ENCODE peak calls at places on chromosomes 6 and 20, in four cellular contexts. Q is ELR, E is uterus, R is hepatocyte. L is an unnamed sample.

GRCh38 chr6:36370638-36371037 is 16.8 kb downstream of the ETV7 start:
- DNase-seq in E (no peak), Q (no peak), R (no peak), L (no peak)

GRCh38 chr6:28947831-28948270 is 24.1 kb upstream of the TRIM27 start:
- DNase-seq in Q (peak; percentile 86), R (peak; percentile 77), E (no peak), L (peak; percentile 49)

GRCh38 chr20:15245896-15246295 is 908.5 kb upstream of the FLRT3 start:
- DNase-seq in E (no peak), Q (no peak), R (no peak), L (no peak)

GRCh38 chr6:10421508-10422281 is 6.8 kb upstream of the TFAP2A start:
- DNase-seq in Q (no peak), E (no peak), R (no peak), L (no peak)

GRCh38 chr20:13255356-13255755 is 34.3 kb downstream of the ISM1 start:
- DNase-seq in Q (no peak), E (no peak), R (no peak), L (no peak)

GRCh38 chr6:35051393-35051792 is 89.7 kb downstream of the TCP11 start:
- DNase-seq in R (no peak), E (no peak), Q (no peak), L (no peak)

GRCh38 chr20:49699200-49699992 is 14.3 kb downstream of the B4GALT5 start:
- DNase-seq in R (peak; percentile 31), Q (peak; percentile 95), E (no peak), L (peak; percentile 79)

GRCh38 chr6:155710704-155711103 is 255.1 kb upstream of the NOX3 start:
- DNase-seq in R (no peak), E (no peak), Q (no peak), L (no peak)

GRCh38 chr6:170238741-170239565 is 51.9 kb downstream of the DLL1 start:
- DNase-seq in E (peak; percentile 8), Q (no peak), R (no peak), L (no peak)

GRCh38 chr6:83193747-83194582 is 808 bp downstream of the RWDD2A start:
- DNase-seq in R (peak; percentile 70), Q (peak; percentile 60), E (peak; percentile 44), L (peak; percentile 47)

GRCh38 chr6:71082033-71082620 is 125.3 kb upstream of the B3GAT2 start:
- DNase-seq in E (no peak), R (no peak), Q (peak; percentile 23), L (peak; percentile 26)

GRCh38 chr6:154499854-154500589 is 10.5 kb downstream of the CNKSR3 start:
- DNase-seq in R (no peak), E (no peak), Q (no peak), L (no peak)

GRCh38 chr6:15800821-15801617 is 138.2 kb upstream of the DTNBP1 start:
- DNase-seq in E (no peak), R (no peak), Q (peak; percentile 43), L (peak; percentile 8)

GRCh38 chr6:145119091-145119490 is 616.2 kb downstream of the EPM2A start:
- DNase-seq in Q (no peak), R (peak; percentile 9), E (no peak), L (no peak)

GRCh38 chr6:160190974-160191373 is 67.6 kb downstream of the SLC22A2 start:
- DNase-seq in R (peak; percentile 42), E (no peak), Q (no peak), L (no peak)

GRCh38 chr6:45599053-45599452 is 221.3 kb upstream of the SUPT3H start:
- DNase-seq in Q (peak; percentile 32), E (no peak), R (no peak), L (no peak)

GRCh38 chr20:20491110-20491783 is 123.3 kb downstream of the INSM1 start:
- DNase-seq in R (no peak), E (no peak), Q (peak; percentile 39), L (peak; percentile 58)

GRCh38 chr20:14992961-14993360 is 655.5 kb upstream of the FLRT3 start:
- DNase-seq in R (peak; percentile 18), Q (no peak), E (no peak), L (peak; percentile 55)

L was measured in EH.